ENCODE peak calls at places on chromosomes 12 and 14, in nine cellular contexts. One of them, this sample, is unnamed.

GRCh38 chr12:86042062-86042461 is 168.0 kb downstream of the NTS start:
- DNase-seq in HepG2: no peak
- DNase-seq in body of pancreas: no peak
- DNase-seq in Peyer's patch: no peak
- DNase-seq in testis: no peak
- DNase-seq in IMR-90: no peak
- DNase-seq in tibial nerve: no peak
- DNase-seq in A549: no peak
- DNase-seq in prostate gland: no peak
- DNase-seq in this sample: no peak

GRCh38 chr14:27881063-27881462 is 885.5 kb upstream of the FOXG1 start:
- DNase-seq in tibial nerve: no peak
- DNase-seq in prostate gland: no peak
- DNase-seq in HepG2: no peak
- DNase-seq in Peyer's patch: no peak
- DNase-seq in testis: no peak
- DNase-seq in IMR-90: no peak
- DNase-seq in A549: no peak
- DNase-seq in body of pancreas: no peak
- DNase-seq in this sample: no peak

GRCh38 chr12:88325076-88325827 is 183.1 kb downstream of the TMTC3 start:
- DNase-seq in IMR-90: peak; percentile 98
- DNase-seq in testis: no peak
- DNase-seq in tibial nerve: no peak
- DNase-seq in Peyer's patch: no peak
- DNase-seq in prostate gland: no peak
- DNase-seq in A549: peak; percentile 16
- DNase-seq in body of pancreas: peak; percentile 4
- DNase-seq in HepG2: no peak
- DNase-seq in this sample: no peak

GRCh38 chr14:89429206-89430091 is 12.4 kb upstream of the FOXN3 start:
- DNase-seq in IMR-90: peak; percentile 19
- DNase-seq in Peyer's patch: no peak
- DNase-seq in HepG2: no peak
- DNase-seq in body of pancreas: no peak
- DNase-seq in prostate gland: no peak
- DNase-seq in testis: no peak
- DNase-seq in A549: no peak
- DNase-seq in tibial nerve: no peak
- DNase-seq in this sample: no peak

GRCh38 chr12:32120419-32120818 is 13.8 kb downstream of the BICD1 start:
- DNase-seq in A549: no peak
- DNase-seq in tibial nerve: no peak
- DNase-seq in IMR-90: peak; percentile 40
- DNase-seq in HepG2: no peak
- DNase-seq in body of pancreas: no peak
- DNase-seq in prostate gland: no peak
- DNase-seq in testis: no peak
- DNase-seq in Peyer's patch: no peak
- DNase-seq in this sample: no peak

GRCh38 chr14:95497561-95498011 is 18.9 kb downstream of the SYNE3 start:
- DNase-seq in testis: no peak
- DNase-seq in HepG2: no peak
- DNase-seq in prostate gland: no peak
- DNase-seq in IMR-90: no peak
- DNase-seq in Peyer's patch: peak; percentile 34
- DNase-seq in A549: no peak
- DNase-seq in tibial nerve: no peak
- DNase-seq in body of pancreas: no peak
- DNase-seq in this sample: peak; percentile 41

GRCh38 chr12:121465921-121466799 is 66.2 kb downstream of the RNF34 start:
- DNase-seq in tibial nerve: no peak
- DNase-seq in HepG2: no peak
- DNase-seq in testis: no peak
- DNase-seq in prostate gland: no peak
- DNase-seq in A549: peak; percentile 43
- DNase-seq in body of pancreas: no peak
- DNase-seq in IMR-90: no peak
- DNase-seq in Peyer's patch: peak; percentile 45
- DNase-seq in this sample: peak; percentile 90

GRCh38 chr12:62158416-62159360 is 101.5 kb upstream of the USP15 start:
- DNase-seq in testis: no peak
- DNase-seq in Peyer's patch: no peak
- DNase-seq in A549: no peak
- DNase-seq in HepG2: no peak
- DNase-seq in IMR-90: no peak
- DNase-seq in body of pancreas: no peak
- DNase-seq in tibial nerve: no peak
- DNase-seq in prostate gland: no peak
- DNase-seq in this sample: no peak

GRCh38 chr14:34059925-34060746 is 109.3 kb upstream of the EGLN3 start:
- DNase-seq in Peyer's patch: no peak
- DNase-seq in HepG2: peak; percentile 56
- DNase-seq in tibial nerve: peak; percentile 40
- DNase-seq in testis: peak; percentile 78
- DNase-seq in A549: peak; percentile 73
- DNase-seq in body of pancreas: peak; percentile 77
- DNase-seq in IMR-90: peak; percentile 50
- DNase-seq in prostate gland: peak; percentile 72
- DNase-seq in this sample: peak; percentile 89

GRCh38 chr14:61466249-61466904 is 145.0 kb downstream of the PRKCH start:
- DNase-seq in tibial nerve: peak; percentile 9
- DNase-seq in testis: peak; percentile 66
- DNase-seq in prostate gland: no peak
- DNase-seq in body of pancreas: peak; percentile 54
- DNase-seq in A549: peak; percentile 52
- DNase-seq in HepG2: peak; percentile 69
- DNase-seq in IMR-90: peak; percentile 98
- DNase-seq in Peyer's patch: no peak
- DNase-seq in this sample: no peak

GRCh38 chr14:99587463-99588278 is 16.3 kb downstream of the CCDC85C start:
- DNase-seq in tibial nerve: no peak
- DNase-seq in prostate gland: no peak
- DNase-seq in Peyer's patch: no peak
- DNase-seq in IMR-90: no peak
- DNase-seq in testis: no peak
- DNase-seq in HepG2: no peak
- DNase-seq in A549: no peak
- DNase-seq in body of pancreas: no peak
- DNase-seq in this sample: no peak

GRCh38 chr14:53064461-53064860 is 88.7 kb downstream of the DDHD1 start:
- DNase-seq in A549: no peak
- DNase-seq in tibial nerve: no peak
- DNase-seq in IMR-90: peak; percentile 7
- DNase-seq in body of pancreas: no peak
- DNase-seq in prostate gland: no peak
- DNase-seq in testis: no peak
- DNase-seq in Peyer's patch: no peak
- DNase-seq in HepG2: no peak
- DNase-seq in this sample: no peak

GRCh38 chr12:57521475-57522018 is 1.1 kb upstream of the MBD6 start:
- DNase-seq in tibial nerve: peak; percentile 47
- DNase-seq in prostate gland: peak; percentile 40
- DNase-seq in IMR-90: peak; percentile 61
- DNase-seq in testis: peak; percentile 74
- DNase-seq in Peyer's patch: peak; percentile 44
- DNase-seq in A549: no peak
- DNase-seq in HepG2: peak; percentile 72
- DNase-seq in body of pancreas: peak; percentile 52
- DNase-seq in this sample: peak; percentile 88

GRCh38 chr14:93969082-93969828 is 7.1 kb downstream of the ASB2 start:
- DNase-seq in A549: no peak
- DNase-seq in IMR-90: no peak
- DNase-seq in tibial nerve: no peak
- DNase-seq in prostate gland: no peak
- DNase-seq in testis: no peak
- DNase-seq in body of pancreas: no peak
- DNase-seq in Peyer's patch: peak; percentile 62
- DNase-seq in HepG2: no peak
- DNase-seq in this sample: peak; percentile 82

DNA sequence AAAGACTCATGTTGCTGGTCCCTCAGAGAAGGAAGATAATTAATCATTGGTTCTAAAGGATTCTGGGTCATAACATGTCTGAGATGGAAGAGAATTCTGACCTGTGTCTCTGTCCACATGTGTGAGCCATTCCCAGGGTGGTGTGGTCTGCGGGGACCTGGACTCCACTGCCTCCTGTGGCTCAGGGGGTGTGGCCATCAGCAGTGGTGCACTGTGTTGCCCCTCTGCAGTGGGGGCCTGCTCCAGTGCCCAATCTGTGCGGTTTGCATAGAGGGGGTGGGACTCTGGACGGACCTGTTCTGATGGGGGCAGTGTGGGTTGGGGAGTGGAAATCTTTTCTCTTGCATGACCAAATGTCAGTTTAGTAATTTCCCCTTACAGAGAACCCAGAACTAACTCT is 13.5 kb downstream of the KRT85 start:
- DNase-seq in testis: no peak
- DNase-seq in tibial nerve: no peak
- DNase-seq in Peyer's patch: no peak
- DNase-seq in body of pancreas: no peak
- DNase-seq in prostate gland: no peak
- DNase-seq in A549: no peak
- DNase-seq in IMR-90: no peak
- DNase-seq in HepG2: no peak
- DNase-seq in this sample: peak; percentile 54
- H3K27ac ChIP-seq in testis: no peak overlapping the region
- H3K27ac ChIP-seq in tibial nerve: no peak overlapping the region
- H3K27ac ChIP-seq in Peyer's patch: no peak overlapping the region
- H3K27ac ChIP-seq in body of pancreas: no peak overlapping the region
- H3K27ac ChIP-seq in prostate gland: no peak overlapping the region
- H3K27ac ChIP-seq in A549: no peak overlapping the region
- H3K27ac ChIP-seq in IMR-90: no peak overlapping the region
- H3K27ac ChIP-seq in HepG2: no peak overlapping the region
- H3K27ac ChIP-seq in this sample: no peak overlapping the region

DNA sequence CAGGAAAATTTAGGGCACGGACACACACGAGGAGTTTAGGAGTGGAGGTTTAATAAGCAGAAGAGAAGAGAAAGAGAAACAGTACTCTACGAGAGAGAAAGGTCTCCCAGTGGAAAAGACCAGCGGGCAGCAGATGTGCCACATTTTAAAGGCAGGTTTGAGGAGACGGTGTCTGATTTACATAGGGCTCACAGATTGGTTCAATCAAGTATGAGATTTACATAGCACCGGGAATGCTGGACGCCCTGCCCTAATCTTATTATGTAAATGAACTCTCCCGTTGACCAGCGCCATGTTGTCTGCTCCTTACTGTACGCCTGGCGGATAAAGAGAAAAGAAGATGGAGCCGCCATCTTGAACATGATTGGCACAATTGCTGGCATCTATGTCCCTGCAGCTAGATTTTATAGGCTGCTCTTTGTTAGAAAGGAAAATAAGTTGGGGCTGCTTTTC is 17.9 kb downstream of the NFKBIA start:
- DNase-seq in prostate gland: peak; percentile 55
- DNase-seq in Peyer's patch: no peak
- DNase-seq in body of pancreas: no peak
- DNase-seq in testis: peak; percentile 46
- DNase-seq in A549: no peak
- DNase-seq in HepG2: no peak
- DNase-seq in IMR-90: no peak
- DNase-seq in tibial nerve: no peak
- DNase-seq in this sample: no peak
- H3K9me3 ChIP-seq in prostate gland: no peaks in the 10 kb centered on the region
- H3K9me3 ChIP-seq in Peyer's patch: no peaks in the 10 kb centered on the region
- H3K9me3 ChIP-seq in body of pancreas: no peaks in the 10 kb centered on the region
- H3K9me3 ChIP-seq in testis: no peaks in the 10 kb centered on the region
- H3K9me3 ChIP-seq in A549: no peaks in the 10 kb centered on the region
- H3K9me3 ChIP-seq in HepG2: no peaks in the 10 kb centered on the region
- H3K9me3 ChIP-seq in IMR-90: no peaks in the 10 kb centered on the region
- H3K9me3 ChIP-seq in tibial nerve: no peaks in the 10 kb centered on the region
- H3K9me3 ChIP-seq in this sample: no peaks in the 10 kb centered on the region

DNA sequence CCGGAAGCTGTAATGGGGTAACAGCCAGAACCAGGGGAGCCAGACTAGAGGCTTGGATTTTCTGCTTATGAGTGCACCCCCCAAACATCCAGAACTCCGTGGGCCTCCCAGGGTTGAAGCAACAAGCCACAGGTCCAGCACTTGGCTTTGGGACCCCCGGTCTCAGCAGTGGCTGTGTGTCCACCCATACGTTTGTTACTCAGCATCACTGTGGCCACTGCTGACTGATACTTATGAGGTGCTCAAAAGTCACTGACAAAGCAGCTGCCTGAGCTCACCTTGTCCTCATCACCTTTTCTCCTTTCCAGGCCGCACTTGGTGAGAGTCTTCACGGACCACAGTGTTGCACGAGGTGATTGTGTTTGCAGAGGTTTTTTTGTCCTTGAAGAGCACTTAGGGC is 145.6 kb upstream of the RFLNA start:
- DNase-seq in testis: no peak
- DNase-seq in Peyer's patch: no peak
- DNase-seq in body of pancreas: no peak
- DNase-seq in A549: no peak
- DNase-seq in prostate gland: no peak
- DNase-seq in tibial nerve: no peak
- DNase-seq in HepG2: no peak
- DNase-seq in IMR-90: no peak
- DNase-seq in this sample: no peak
- TF ChIP-seq POLR2A in testis: no peak
- TF ChIP-seq POLR2A in Peyer's patch: no peak
- TF ChIP-seq POLR2A in body of pancreas: no peak
- TF ChIP-seq POLR2A in A549: no peak
- TF ChIP-seq POLR2A in prostate gland: no peak
- TF ChIP-seq POLR2A in tibial nerve: no peak
- TF ChIP-seq POLR2A in HepG2: no peak
- TF ChIP-seq POLR2A in IMR-90: no peak
- TF ChIP-seq POLR2A in this sample: no peak

GRCh38 chr14:75553157-75553556 is 25.3 kb upstream of the FLVCR2 start:
- DNase-seq in HepG2: no peak
- DNase-seq in tibial nerve: no peak
- DNase-seq in IMR-90: no peak
- DNase-seq in body of pancreas: no peak
- DNase-seq in testis: no peak
- DNase-seq in Peyer's patch: no peak
- DNase-seq in A549: no peak
- DNase-seq in prostate gland: no peak
- DNase-seq in this sample: no peak

GRCh38 chr14:75554482-75554881 is 23.9 kb upstream of the FLVCR2 start:
- DNase-seq in Peyer's patch: no peak
- DNase-seq in body of pancreas: no peak
- DNase-seq in prostate gland: no peak
- DNase-seq in tibial nerve: no peak
- DNase-seq in A549: no peak
- DNase-seq in HepG2: no peak
- DNase-seq in testis: no peak
- DNase-seq in IMR-90: peak; percentile 20
- DNase-seq in this sample: no peak

GRCh38 chr14:75551021-75551420 is 27.4 kb upstream of the FLVCR2 start:
- DNase-seq in prostate gland: no peak
- DNase-seq in Peyer's patch: no peak
- DNase-seq in body of pancreas: no peak
- DNase-seq in testis: no peak
- DNase-seq in HepG2: no peak
- DNase-seq in IMR-90: no peak
- DNase-seq in A549: no peak
- DNase-seq in tibial nerve: no peak
- DNase-seq in this sample: no peak

GRCh38 chr14:75549169-75549568 is 26.9 kb downstream of the BATF start:
- DNase-seq in Peyer's patch: no peak
- DNase-seq in HepG2: no peak
- DNase-seq in body of pancreas: no peak
- DNase-seq in A549: no peak
- DNase-seq in prostate gland: no peak
- DNase-seq in tibial nerve: no peak
- DNase-seq in testis: no peak
- DNase-seq in IMR-90: no peak
- DNase-seq in this sample: no peak

GRCh38 chr14:75553761-75554160 is 24.7 kb upstream of the FLVCR2 start:
- DNase-seq in Peyer's patch: no peak
- DNase-seq in tibial nerve: no peak
- DNase-seq in body of pancreas: no peak
- DNase-seq in A549: no peak
- DNase-seq in prostate gland: no peak
- DNase-seq in testis: no peak
- DNase-seq in HepG2: no peak
- DNase-seq in IMR-90: no peak
- DNase-seq in this sample: no peak
- H3K27ac ChIP-seq in Peyer's patch: no peak overlapping the region
- H3K27ac ChIP-seq in tibial nerve: no peak overlapping the region
- H3K27ac ChIP-seq in body of pancreas: no peak overlapping the region
- H3K27ac ChIP-seq in A549: peak overlapping the region; percentile 59
- H3K27ac ChIP-seq in prostate gland: no peak overlapping the region
- H3K27ac ChIP-seq in testis: no peak overlapping the region
- H3K27ac ChIP-seq in HepG2: no peak overlapping the region
- H3K27ac ChIP-seq in IMR-90: no peak overlapping the region
- H3K27ac ChIP-seq in this sample: no peak overlapping the region